ENCODE peak calls at places on chromosomes 5 and 9, in six cellular contexts. I is psoas muscle; F is CD8-positive, alpha-beta T cell; C is H1; H is PC-3; E is pancreas. O is an unnamed sample.

GRCh38 chr9:36802171-36802920 is 229.7 kb downstream of the MELK start:
- DNase-seq in H (peak; percentile 17), I (no peak), F (no peak), E (no peak), C (no peak), O (no peak)

GRCh38 chr9:98144076-98144475 is 25.1 kb upstream of the TRIM14 start:
- DNase-seq in E (no peak), H (peak; percentile 48), I (no peak), C (no peak), F (no peak), O (no peak)

GRCh38 chr9:91948423-91949292 is 1.4 kb downstream of the ROR2 start:
- DNase-seq in C (peak; percentile 81), H (no peak), E (peak; percentile 43), I (peak; percentile 31), F (no peak), O (no peak)

GRCh38 chr5:132679166-132679565 is 5.4 kb downstream of the IL4 start:
- DNase-seq in C (no peak), I (no peak), H (no peak), F (no peak), E (no peak), O (no peak)

GRCh38 chr5:54838843-54839242 is 146.6 kb downstream of the ESM1 start:
- DNase-seq in H (no peak), C (no peak), E (no peak), I (no peak), F (no peak), O (no peak)

GRCh38 chr9:35689601-35690446 is at the start of gene TPM2:
- DNase-seq in F (no peak), E (no peak), H (no peak), I (peak; percentile 71), C (peak; percentile 84), O (no peak)

GRCh38 chr5:171858303-171858702 is 72.7 kb downstream of the SMIM23 start:
- DNase-seq in C (no peak), E (no peak), I (no peak), H (peak; percentile 49), F (no peak), O (no peak)

GRCh38 chr5:141778211-141778610 is 96.2 kb upstream of the ARAP3 start:
- DNase-seq in C (no peak), F (no peak), E (no peak), H (no peak), I (peak; percentile 19), O (no peak)

GRCh38 chr5:82349651-82350050 is 71.5 kb upstream of the RPS23 start:
- DNase-seq in H (peak; percentile 28), E (no peak), I (peak; percentile 34), F (no peak), C (peak; percentile 87), O (no peak)

GRCh38 chr5:23332650-23333251 is 174.7 kb upstream of the PRDM9 start:
- DNase-seq in C (no peak), E (no peak), F (no peak), H (peak; percentile 72), I (no peak), O (no peak)

GRCh38 chr9:107737987-107738743 is 248.6 kb upstream of the KLF4 start:
- DNase-seq in F (no peak), C (no peak), H (peak; percentile 56), E (no peak), I (peak; percentile 79), O (no peak)

GRCh38 chr9:35790385-35791291 is 753 bp upstream of the NPR2 start:
- DNase-seq in C (peak; percentile 78), E (peak; percentile 47), H (peak; percentile 77), F (no peak), I (peak; percentile 63), O (peak; percentile 53)

GRCh38 chr9:75121914-75122558 is 33.7 kb downstream of the OSTF1 start:
- DNase-seq in H (no peak), C (no peak), I (no peak), E (no peak), F (no peak), O (no peak)

GRCh38 chr9:83166369-83166768 is 103.4 kb upstream of the RASEF start:
- DNase-seq in H (peak; percentile 26), E (peak; percentile 88), F (no peak), I (no peak), C (no peak), O (no peak)

GRCh38 chr5:80211292-80211691 is 44.6 kb downstream of the SERINC5 start:
- DNase-seq in F (no peak), C (no peak), E (no peak), I (no peak), H (no peak), O (no peak)

GRCh38 chr5:151557951-151558350 is 33.2 kb downstream of the FAT2 start:
- DNase-seq in C (no peak), F (no peak), E (no peak), I (no peak), H (peak; percentile 11), O (no peak)

GRCh38 chr9:133711428-133712220 is 26.5 kb downstream of the SARDH start:
- DNase-seq in E (no peak), I (no peak), C (no peak), H (no peak), F (no peak), O (no peak)

GRCh38 chr5:157820593-157821252 is 38.2 kb downstream of the CLINT1 start:
- DNase-seq in H (peak; percentile 78), C (no peak), I (no peak), E (no peak), F (no peak), O (no peak)

GRCh38 chr5:173789031-173789920 is 98.9 kb upstream of the CPEB4 start:
- DNase-seq in E (no peak), C (no peak), I (peak; percentile 69), H (peak; percentile 87), F (no peak), O (no peak)

GRCh38 chr5:144281784-144282183 is 111.1 kb downstream of the KCTD16 start:
- DNase-seq in I (no peak), H (no peak), F (no peak), E (no peak), C (no peak), O (no peak)

GRCh38 chr9:133738039-133738805 is at the start of gene SARDH:
- DNase-seq in C (peak; percentile 87), E (peak; percentile 55), I (peak; percentile 51), F (no peak), H (peak; percentile 25), O (no peak)

GRCh38 chr9:108684288-108685025 is 171.3 kb downstream of the ACTL7B start:
- DNase-seq in C (no peak), H (no peak), I (no peak), F (no peak), E (no peak), O (no peak)

GRCh38 chr5:151926186-151926585 is 1.5 kb upstream of the GLRA1 start:
- DNase-seq in C (no peak), I (no peak), H (no peak), F (no peak), E (no peak), O (no peak)

GRCh38 chr5:148815578-148815977 is 10.8 kb upstream of the ADRB2 start:
- DNase-seq in C (no peak), H (no peak), I (no peak), E (no peak), F (no peak), O (no peak)

GRCh38 chr5:31453522-31453921 is 78.4 kb downstream of the DROSHA start:
- DNase-seq in E (no peak), H (no peak), I (no peak), F (no peak), C (no peak), O (no peak)

GRCh38 chr5:153159611-153160010 is 330.9 kb upstream of the GRIA1 start:
- DNase-seq in E (no peak), F (no peak), I (no peak), C (no peak), H (no peak), O (no peak)

GRCh38 chr9:98532147-98532546 is 176.6 kb downstream of the GABBR2 start:
- DNase-seq in C (no peak), E (no peak), H (no peak), I (no peak), F (no peak), O (no peak)

GRCh38 chr5:76270214-76270613 is 132.9 kb upstream of the IQGAP2 start:
- DNase-seq in I (no peak), E (no peak), F (no peak), C (no peak), H (no peak), O (no peak)

GRCh38 chr9:93531374-93531773 is 45.0 kb upstream of the PHF2 start:
- DNase-seq in H (peak; percentile 4), F (no peak), I (no peak), E (no peak), C (no peak), O (no peak)
- TF ChIP-seq CTCF in H (no peak), F (no peak), I (peak; percentile 43), E (no peak), C (peak; percentile 16), O (no peak)

DNA sequence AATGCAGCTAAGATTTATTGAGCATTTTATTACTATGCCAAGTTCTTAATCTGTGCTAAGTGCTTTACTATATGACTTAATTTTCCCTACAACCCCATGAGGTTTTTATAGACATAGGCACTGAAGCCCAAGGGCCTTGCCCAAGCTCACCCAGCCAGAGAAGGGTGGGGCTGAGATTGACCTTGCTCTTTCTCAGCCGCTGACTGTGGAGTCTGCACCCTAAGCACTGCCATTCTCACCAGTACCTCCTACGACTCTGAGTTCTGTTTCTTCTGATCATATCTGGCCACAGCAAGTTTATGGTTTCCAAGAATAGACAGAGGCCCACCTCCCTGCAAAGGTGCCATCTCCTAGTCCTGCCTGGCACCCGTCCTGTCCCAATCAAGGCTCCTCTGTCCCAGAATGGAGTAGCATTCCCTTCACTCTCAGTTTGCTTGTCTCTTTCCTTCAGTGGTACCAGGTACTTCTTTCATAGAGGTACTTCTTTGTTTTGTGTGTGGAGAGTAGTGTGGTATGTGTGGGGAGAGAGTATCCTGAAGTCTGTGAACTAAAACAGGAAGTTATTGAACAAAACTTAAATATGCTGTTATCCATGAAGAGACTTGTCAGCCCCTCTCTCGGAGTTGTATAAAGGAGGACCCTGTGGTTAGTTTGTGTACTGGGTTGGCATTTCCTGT is 42.6 kb downstream of the CSF1R start:
- DNase-seq in C (no peak), I (no peak), F (no peak), H (no peak), E (no peak), O (no peak)
- H3K27ac ChIP-seq in C (no peak overlapping the region), I (no peak overlapping the region), F (no peak overlapping the region), H (peak overlapping the region; percentile 19), E (no peak overlapping the region), O (no peak overlapping the region)

GRCh38 chr9:21904371-21904770 is 89.8 kb downstream of the CDKN2A start:
- DNase-seq in C (no peak), I (no peak), F (no peak), E (no peak), H (no peak), O (no peak)
- H3K9me3 ChIP-seq in C (peaks cover 4% of the 10 kb centered on the region), I (peaks cover 25% of the 10 kb centered on the region), F (peaks cover 14% of the 10 kb centered on the region), E (no peaks in the 10 kb centered on the region), H (no peaks in the 10 kb centered on the region), O (peaks cover 41% of the 10 kb centered on the region)

DNA sequence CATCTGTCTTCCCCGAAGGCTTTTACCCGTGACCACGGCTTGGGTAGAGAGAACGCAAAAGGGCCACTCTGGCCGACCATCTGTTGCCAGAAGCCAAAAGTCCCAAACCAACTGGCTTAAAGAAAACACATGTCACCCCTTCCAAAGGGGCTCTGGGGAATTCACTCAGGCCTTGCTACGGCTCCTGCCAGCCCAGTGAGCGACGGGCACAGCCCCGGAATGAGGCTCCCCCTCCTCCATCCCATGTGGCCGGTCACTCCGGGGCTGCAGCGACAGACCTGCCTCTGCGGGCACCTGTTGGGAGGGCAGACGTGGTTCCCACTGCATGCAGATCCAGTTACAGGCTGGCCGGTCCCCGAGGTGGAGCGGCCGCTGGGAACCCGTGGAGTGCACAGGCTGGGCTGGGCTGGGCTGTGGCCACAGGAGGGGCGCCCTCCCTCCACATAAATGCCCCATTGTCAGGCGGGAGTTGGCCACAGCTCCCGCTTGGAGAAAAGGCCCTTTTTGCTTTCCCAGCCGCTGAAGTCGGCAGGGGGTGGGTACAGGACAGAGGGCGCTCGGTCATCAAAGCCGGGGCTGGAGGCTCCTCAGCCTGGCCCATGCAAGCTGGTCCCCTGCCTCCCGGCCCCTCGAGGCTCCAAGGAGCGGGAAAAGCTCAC is 19.9 kb downstream of the NOTCH1 start:
- DNase-seq in H (no peak), I (peak; percentile 44), E (no peak), F (no peak), C (no peak), O (no peak)
- TF ChIP-seq CTCF in H (no peak), I (no peak), E (no peak), F (no peak), C (no peak), O (no peak)

O was measured in CD4-positive, alpha-beta T cell.